ENCODE peak calls at places on chromosomes 11 and 22, in six cellular contexts. One of them, this sample, is unnamed.

GRCh38 chr11:130428692-130429681 is 578 bp upstream of the ADAMTS8 start:
- DNase-seq in DMS153: no peak
- DNase-seq in spleen: no peak
- DNase-seq in stimulated activated naive CD8-positive, alpha-beta T cell treated with anti-CD3 and anti-CD28 coated beads, Interleukin-15, Interleukin-2, amounts not matched to agents 100 U/mL and 50 U/mL, for 24 hours: no peak
- DNase-seq in tibial artery: no peak
- DNase-seq in NCI-H748 treated with DMSO at 0.1 percent for 48 hours: no peak
- DNase-seq in this sample: no peak

GRCh38 chr22:46056169-46057041 is 79.4 kb upstream of the WNT7B start:
- DNase-seq in spleen: peak
- DNase-seq in NCI-H748 treated with DMSO at 0.1 percent for 48 hours: no peak
- DNase-seq in DMS153: no peak
- DNase-seq in stimulated activated naive CD8-positive, alpha-beta T cell treated with anti-CD3 and anti-CD28 coated beads, Interleukin-15, Interleukin-2, amounts not matched to agents 100 U/mL and 50 U/mL, for 24 hours: no peak
- DNase-seq in tibial artery: peak
- DNase-seq in this sample: peak

GRCh38 chr11:45045692-45046471 is 95.2 kb upstream of the TP53I11 start:
- DNase-seq in DMS153: no peak
- DNase-seq in NCI-H748 treated with DMSO at 0.1 percent for 48 hours: no peak
- DNase-seq in spleen: peak
- DNase-seq in tibial artery: peak
- DNase-seq in stimulated activated naive CD8-positive, alpha-beta T cell treated with anti-CD3 and anti-CD28 coated beads, Interleukin-15, Interleukin-2, amounts not matched to agents 100 U/mL and 50 U/mL, for 24 hours: peak
- DNase-seq in this sample: peak

GRCh38 chr22:36184433-36185035 is 17.1 kb downstream of the APOL4 start:
- DNase-seq in NCI-H748 treated with DMSO at 0.1 percent for 48 hours: no peak
- DNase-seq in stimulated activated naive CD8-positive, alpha-beta T cell treated with anti-CD3 and anti-CD28 coated beads, Interleukin-15, Interleukin-2, amounts not matched to agents 100 U/mL and 50 U/mL, for 24 hours: no peak
- DNase-seq in spleen: no peak
- DNase-seq in tibial artery: no peak
- DNase-seq in DMS153: no peak
- DNase-seq in this sample: no peak

GRCh38 chr22:22940961-22941605 is 53.5 kb downstream of the IGLL5 start:
- DNase-seq in stimulated activated naive CD8-positive, alpha-beta T cell treated with anti-CD3 and anti-CD28 coated beads, Interleukin-15, Interleukin-2, amounts not matched to agents 100 U/mL and 50 U/mL, for 24 hours: peak
- DNase-seq in spleen: no peak
- DNase-seq in tibial artery: peak
- DNase-seq in DMS153: no peak
- DNase-seq in NCI-H748 treated with DMSO at 0.1 percent for 48 hours: no peak
- DNase-seq in this sample: peak

GRCh38 chr11:106216281-106216680 is 138.8 kb downstream of the AASDHPPT start:
- DNase-seq in tibial artery: no peak
- DNase-seq in spleen: no peak
- DNase-seq in NCI-H748 treated with DMSO at 0.1 percent for 48 hours: no peak
- DNase-seq in DMS153: no peak
- DNase-seq in stimulated activated naive CD8-positive, alpha-beta T cell treated with anti-CD3 and anti-CD28 coated beads, Interleukin-15, Interleukin-2, amounts not matched to agents 100 U/mL and 50 U/mL, for 24 hours: no peak
- DNase-seq in this sample: no peak

GRCh38 chr22:20607157-20607907 is 99.9 kb downstream of the MED15 start:
- DNase-seq in spleen: peak
- DNase-seq in DMS153: no peak
- DNase-seq in stimulated activated naive CD8-positive, alpha-beta T cell treated with anti-CD3 and anti-CD28 coated beads, Interleukin-15, Interleukin-2, amounts not matched to agents 100 U/mL and 50 U/mL, for 24 hours: no peak
- DNase-seq in NCI-H748 treated with DMSO at 0.1 percent for 48 hours: no peak
- DNase-seq in tibial artery: no peak
- DNase-seq in this sample: peak

GRCh38 chr11:80163011-80163410 is 722.2 kb upstream of the TENM4 start:
- DNase-seq in stimulated activated naive CD8-positive, alpha-beta T cell treated with anti-CD3 and anti-CD28 coated beads, Interleukin-15, Interleukin-2, amounts not matched to agents 100 U/mL and 50 U/mL, for 24 hours: no peak
- DNase-seq in DMS153: no peak
- DNase-seq in NCI-H748 treated with DMSO at 0.1 percent for 48 hours: no peak
- DNase-seq in tibial artery: no peak
- DNase-seq in spleen: no peak
- DNase-seq in this sample: no peak

GRCh38 chr22:46262449-46263207 is 515 bp downstream of the PKDREJ start:
- DNase-seq in spleen: peak
- DNase-seq in tibial artery: peak
- DNase-seq in DMS153: no peak
- DNase-seq in stimulated activated naive CD8-positive, alpha-beta T cell treated with anti-CD3 and anti-CD28 coated beads, Interleukin-15, Interleukin-2, amounts not matched to agents 100 U/mL and 50 U/mL, for 24 hours: peak
- DNase-seq in NCI-H748 treated with DMSO at 0.1 percent for 48 hours: no peak
- DNase-seq in this sample: peak

GRCh38 chr11:27770576-27770975 is 70.3 kb upstream of the BDNF start:
- DNase-seq in tibial artery: no peak
- DNase-seq in DMS153: no peak
- DNase-seq in NCI-H748 treated with DMSO at 0.1 percent for 48 hours: no peak
- DNase-seq in spleen: no peak
- DNase-seq in stimulated activated naive CD8-positive, alpha-beta T cell treated with anti-CD3 and anti-CD28 coated beads, Interleukin-15, Interleukin-2, amounts not matched to agents 100 U/mL and 50 U/mL, for 24 hours: no peak
- DNase-seq in this sample: no peak

GRCh38 chr11:130315354-130315970 is 745 bp upstream of the ZBTB44 start:
- DNase-seq in NCI-H748 treated with DMSO at 0.1 percent for 48 hours: no peak
- DNase-seq in spleen: peak
- DNase-seq in stimulated activated naive CD8-positive, alpha-beta T cell treated with anti-CD3 and anti-CD28 coated beads, Interleukin-15, Interleukin-2, amounts not matched to agents 100 U/mL and 50 U/mL, for 24 hours: peak
- DNase-seq in tibial artery: peak
- DNase-seq in DMS153: no peak
- DNase-seq in this sample: peak

GRCh38 chr11:113684558-113684957 is 21.6 kb downstream of the TMPRSS5 start:
- DNase-seq in spleen: no peak
- DNase-seq in DMS153: no peak
- DNase-seq in stimulated activated naive CD8-positive, alpha-beta T cell treated with anti-CD3 and anti-CD28 coated beads, Interleukin-15, Interleukin-2, amounts not matched to agents 100 U/mL and 50 U/mL, for 24 hours: no peak
- DNase-seq in tibial artery: no peak
- DNase-seq in NCI-H748 treated with DMSO at 0.1 percent for 48 hours: no peak
- DNase-seq in this sample: no peak

GRCh38 chr22:46934746-46935491 is 172.5 kb downstream of the TBC1D22A start:
- DNase-seq in stimulated activated naive CD8-positive, alpha-beta T cell treated with anti-CD3 and anti-CD28 coated beads, Interleukin-15, Interleukin-2, amounts not matched to agents 100 U/mL and 50 U/mL, for 24 hours: peak
- DNase-seq in DMS153: no peak
- DNase-seq in spleen: no peak
- DNase-seq in tibial artery: no peak
- DNase-seq in NCI-H748 treated with DMSO at 0.1 percent for 48 hours: no peak
- DNase-seq in this sample: no peak

GRCh38 chr11:122155765-122156527 is 39.9 kb upstream of the BLID start:
- DNase-seq in NCI-H748 treated with DMSO at 0.1 percent for 48 hours: no peak
- DNase-seq in spleen: no peak
- DNase-seq in stimulated activated naive CD8-positive, alpha-beta T cell treated with anti-CD3 and anti-CD28 coated beads, Interleukin-15, Interleukin-2, amounts not matched to agents 100 U/mL and 50 U/mL, for 24 hours: no peak
- DNase-seq in tibial artery: no peak
- DNase-seq in DMS153: no peak
- DNase-seq in this sample: no peak

GRCh38 chr11:70545626-70545945 is 147.3 kb downstream of the CTTN start:
- DNase-seq in tibial artery: no peak
- DNase-seq in spleen: peak
- DNase-seq in stimulated activated naive CD8-positive, alpha-beta T cell treated with anti-CD3 and anti-CD28 coated beads, Interleukin-15, Interleukin-2, amounts not matched to agents 100 U/mL and 50 U/mL, for 24 hours: no peak
- DNase-seq in DMS153: no peak
- DNase-seq in NCI-H748 treated with DMSO at 0.1 percent for 48 hours: no peak
- DNase-seq in this sample: no peak

GRCh38 chr11:18277560-18278271 is 11.7 kb downstream of the SAA1 start:
- DNase-seq in DMS153: no peak
- DNase-seq in NCI-H748 treated with DMSO at 0.1 percent for 48 hours: no peak
- DNase-seq in stimulated activated naive CD8-positive, alpha-beta T cell treated with anti-CD3 and anti-CD28 coated beads, Interleukin-15, Interleukin-2, amounts not matched to agents 100 U/mL and 50 U/mL, for 24 hours: no peak
- DNase-seq in tibial artery: no peak
- DNase-seq in spleen: no peak
- DNase-seq in this sample: peak

GRCh38 chr22:50548913-50549790 is 3.5 kb downstream of the KLHDC7B start:
- DNase-seq in stimulated activated naive CD8-positive, alpha-beta T cell treated with anti-CD3 and anti-CD28 coated beads, Interleukin-15, Interleukin-2, amounts not matched to agents 100 U/mL and 50 U/mL, for 24 hours: no peak
- DNase-seq in DMS153: no peak
- DNase-seq in tibial artery: no peak
- DNase-seq in spleen: peak
- DNase-seq in NCI-H748 treated with DMSO at 0.1 percent for 48 hours: no peak
- DNase-seq in this sample: no peak

GRCh38 chr11:24400059-24400665 is 96.7 kb upstream of the LUZP2 start:
- DNase-seq in tibial artery: no peak
- DNase-seq in stimulated activated naive CD8-positive, alpha-beta T cell treated with anti-CD3 and anti-CD28 coated beads, Interleukin-15, Interleukin-2, amounts not matched to agents 100 U/mL and 50 U/mL, for 24 hours: no peak
- DNase-seq in NCI-H748 treated with DMSO at 0.1 percent for 48 hours: no peak
- DNase-seq in spleen: no peak
- DNase-seq in DMS153: no peak
- DNase-seq in this sample: no peak

GRCh38 chr11:94032066-94032465 is 10.9 kb downstream of the HEPHL1 start:
- DNase-seq in stimulated activated naive CD8-positive, alpha-beta T cell treated with anti-CD3 and anti-CD28 coated beads, Interleukin-15, Interleukin-2, amounts not matched to agents 100 U/mL and 50 U/mL, for 24 hours: no peak
- DNase-seq in DMS153: no peak
- DNase-seq in tibial artery: no peak
- DNase-seq in spleen: no peak
- DNase-seq in NCI-H748 treated with DMSO at 0.1 percent for 48 hours: no peak
- DNase-seq in this sample: no peak

GRCh38 chr11:63939351-63939920 is 634 bp downstream of the NAA40 start:
- DNase-seq in spleen: no peak
- DNase-seq in stimulated activated naive CD8-positive, alpha-beta T cell treated with anti-CD3 and anti-CD28 coated beads, Interleukin-15, Interleukin-2, amounts not matched to agents 100 U/mL and 50 U/mL, for 24 hours: no peak
- DNase-seq in tibial artery: no peak
- DNase-seq in NCI-H748 treated with DMSO at 0.1 percent for 48 hours: peak
- DNase-seq in DMS153: no peak
- DNase-seq in this sample: no peak

GRCh38 chr11:73221996-73222395 is 3.9 kb downstream of the P2RY2 start:
- DNase-seq in DMS153: no peak
- DNase-seq in tibial artery: peak
- DNase-seq in NCI-H748 treated with DMSO at 0.1 percent for 48 hours: no peak
- DNase-seq in spleen: peak
- DNase-seq in stimulated activated naive CD8-positive, alpha-beta T cell treated with anti-CD3 and anti-CD28 coated beads, Interleukin-15, Interleukin-2, amounts not matched to agents 100 U/mL and 50 U/mL, for 24 hours: no peak
- DNase-seq in this sample: no peak

This sample was measured in left lung.